ENCODE peak calls at places on chromosomes 13 and 19, in six cellular contexts. K is Peyer's patch; G is neural crest cell; S is RWPE1; C is activated gamma-delta T cell treated with anti-CD3 and anti-CD28 coated beads, Interleukin-2, amount 50 U/mL, for 16 hours; I is psoas muscle. V is an unnamed sample.

GRCh38 chr19:33186835-33187540 is 7.1 kb upstream of the LRP3 start:
- DNase-seq in K (peak), G (no peak), S (no peak), C (no peak), I (no peak), V (no peak)

GRCh38 chr19:47005873-47006272 is 13.8 kb upstream of the NPAS1 start:
- DNase-seq in K (no peak), G (no peak), S (no peak), C (no peak), I (no peak), V (peak)

GRCh38 chr19:42498387-42498786 is 29.9 kb downstream of the CEACAM1 start:
- DNase-seq in K (peak), G (no peak), S (no peak), C (no peak), I (no peak), V (no peak)

GRCh38 chr13:24698686-24699085 is 18.5 kb downstream of the ATP12A start:
- DNase-seq in K (no peak), G (no peak), S (no peak), C (no peak), I (no peak), V (no peak)

GRCh38 chr19:45981350-45981749 is 7.7 kb upstream of the NOVA2 start:
- DNase-seq in K (no peak), G (no peak), S (no peak), C (no peak), I (no peak), V (no peak)

GRCh38 chr13:110108348-110109139 is 198.4 kb downstream of the COL4A1 start:
- DNase-seq in K (peak), G (peak), S (peak), C (no peak), I (peak), V (peak)

GRCh38 chr19:7970716-7971448 is 27.4 kb upstream of the TIMM44 start:
- DNase-seq in K (peak), G (peak), S (peak), C (no peak), I (no peak), V (no peak)

GRCh38 chr19:44661205-44661604 is 10.1 kb upstream of the CEACAM19 start:
- DNase-seq in K (no peak), G (no peak), S (no peak), C (no peak), I (no peak), V (no peak)

GRCh38 chr13:33409673-33410072 is 124.1 kb upstream of the STARD13 start:
- DNase-seq in K (no peak), G (no peak), S (no peak), C (no peak), I (no peak), V (no peak)

GRCh38 chr13:45798851-45799250 is 52.7 kb downstream of the SIAH3 start:
- DNase-seq in K (no peak), G (no peak), S (no peak), C (no peak), I (no peak), V (no peak)

GRCh38 chr13:39618546-39618945 is 15.6 kb upstream of the LHFPL6 start:
- DNase-seq in K (no peak), G (no peak), S (no peak), C (no peak), I (no peak), V (no peak)

GRCh38 chr13:28568286-28568685 is 73.4 kb upstream of the FLT1 start:
- DNase-seq in K (peak), G (no peak), S (no peak), C (no peak), I (peak), V (peak)

GRCh38 chr19:6417713-6418561 is 6.7 kb downstream of the KHSRP start:
- DNase-seq in K (no peak), G (no peak), S (no peak), C (no peak), I (no peak), V (no peak)

GRCh38 chr19:35254341-35255297 is 5.8 kb downstream of the LSR start:
- DNase-seq in K (no peak), G (no peak), S (no peak), C (no peak), I (no peak), V (no peak)

GRCh38 chr13:41813426-41813825 is 147.5 kb downstream of the VWA8 start:
- DNase-seq in K (no peak), G (no peak), S (no peak), C (no peak), I (no peak), V (no peak)

GRCh38 chr13:42345367-42345766 is 73.4 kb downstream of the AKAP11 start:
- DNase-seq in K (no peak), G (no peak), S (no peak), C (no peak), I (no peak), V (no peak)

GRCh38 chr19:47344425-47344824 is 4.7 kb upstream of the DHX34 start:
- DNase-seq in K (no peak), G (no peak), S (no peak), C (no peak), I (no peak), V (no peak)

GRCh38 chr19:42529248-42529764 is 1.0 kb upstream of the CEACAM1 start:
- DNase-seq in K (peak), G (peak), S (peak), C (peak), I (peak), V (no peak)

GRCh38 chr13:111415765-111416164 is 95.3 kb downstream of the TEX29 start:
- DNase-seq in K (no peak), G (no peak), S (no peak), C (no peak), I (no peak), V (no peak)

GRCh38 chr13:47896546-47896945 is 104.5 kb downstream of the SUCLA2 start:
- DNase-seq in K (no peak), G (no peak), S (no peak), C (no peak), I (no peak), V (no peak)